ENCODE peak calls at places on chromosomes 16 and 17, in four cellular contexts. U, B, V and P are unnamed samples.

GRCh38 chr16:67447508-67448076 is 16.7 kb downstream of the HSD11B2 start:
- DNase-seq in V (peak; percentile 69), U (peak; percentile 49), B (peak; percentile 15), P (peak; percentile 67)

GRCh38 chr17:82305727-82306300 is 11.6 kb downstream of the CD7 start:
- DNase-seq in B (no peak), V (no peak), U (no peak), P (no peak)

GRCh38 chr16:56990407-56991286 is 1.3 kb downstream of the NLRC5 start:
- DNase-seq in V (no peak), B (no peak), U (no peak), P (no peak)

GRCh38 chr16:30636599-30636998 is 14.2 kb upstream of the PRR14 start:
- DNase-seq in B (no peak), V (no peak), U (no peak), P (no peak)

GRCh38 chr17:80916246-80916645 is 75.4 kb upstream of the CHMP6 start:
- DNase-seq in V (no peak), U (no peak), B (no peak), P (no peak)

GRCh38 chr17:1905190-1905919 is 75.5 kb downstream of the RPA1 start:
- DNase-seq in V (no peak), U (peak; percentile 16), B (no peak), P (no peak)

GRCh38 chr17:66777689-66778225 is 57.2 kb upstream of the CACNG5 start:
- DNase-seq in B (no peak), U (no peak), V (no peak), P (peak; percentile 37)

GRCh38 chr17:44830359-44831269 is 527 bp upstream of the GJC1 start:
- DNase-seq in B (no peak), V (no peak), U (no peak), P (peak; percentile 45)

GRCh38 chr16:89491238-89491869 is 993 bp upstream of the ANKRD11 start:
- DNase-seq in B (no peak), U (peak; percentile 66), V (no peak), P (no peak)

GRCh38 chr16:15643453-15644305 is 725 bp upstream of the MARF1 start:
- DNase-seq in V (peak; percentile 37), U (peak; percentile 84), B (no peak), P (peak; percentile 46)

GRCh38 chr16:1322407-1322806 is 11.0 kb upstream of the BAIAP3 start:
- DNase-seq in B (no peak), V (no peak), U (no peak), P (no peak)

GRCh38 chr16:23836404-23837291 is 865 bp downstream of the PRKCB start:
- DNase-seq in U (no peak), B (no peak), V (peak; percentile 77), P (peak; percentile 21)

GRCh38 chr17:33200587-33200986 is 92.5 kb downstream of the ASIC2 start:
- DNase-seq in B (no peak), V (peak; percentile 16), U (no peak), P (peak; percentile 18)

GRCh38 chr17:3602499-3602898 is 6.7 kb downstream of the TRPV1 start:
- DNase-seq in B (no peak), U (peak; percentile 44), V (peak; percentile 60), P (peak; percentile 52)

GRCh38 chr16:84919267-84919666 is 92.1 kb downstream of the ZDHHC7 start:
- DNase-seq in V (no peak), B (no peak), U (no peak), P (no peak)

GRCh38 chr16:84917492-84917891 is 93.8 kb downstream of the ZDHHC7 start:
- DNase-seq in V (no peak), B (no peak), U (no peak), P (no peak)

GRCh38 chr16:84918006-84918909 is 93.1 kb downstream of the ZDHHC7 start:
- DNase-seq in B (no peak), V (no peak), U (no peak), P (no peak)

GRCh38 chr16:84920333-84920732 is 91.0 kb downstream of the ZDHHC7 start:
- DNase-seq in V (no peak), B (no peak), U (no peak), P (no peak)

DNA sequence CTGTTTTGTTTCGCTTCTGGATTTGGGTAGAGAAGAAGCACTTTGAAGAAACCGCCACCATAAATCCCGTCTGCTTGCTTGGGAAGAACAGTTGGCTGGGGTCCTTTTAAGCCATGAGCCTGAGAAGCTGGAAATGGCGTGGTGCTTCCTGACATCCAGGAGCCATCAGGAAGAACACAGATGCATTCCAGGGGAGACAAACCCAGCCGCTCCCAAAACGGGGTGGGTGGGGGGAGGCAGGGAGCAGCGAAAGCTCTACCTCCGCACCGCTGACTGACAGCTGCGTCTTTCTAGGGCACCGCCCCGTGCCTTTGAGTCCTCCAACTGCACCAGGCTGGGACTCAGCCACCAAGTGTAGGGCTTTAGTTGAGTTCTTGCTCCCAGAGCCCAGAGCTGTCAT is 91.6 kb downstream of the ZDHHC7 start:
- DNase-seq in V (no peak), B (no peak), U (no peak), P (no peak)
- TF ChIP-seq SP1 in V (no peak), B (no peak), U (no peak), P (no peak)

GRCh38 chr17:51456942-51457341 is 196.6 kb downstream of the UTP18 start:
- DNase-seq in U (no peak), V (no peak), B (no peak), P (no peak)
- TF ChIP-seq FOXM1 in U (no peak), V (no peak), B (no peak), P (no peak)

DNA sequence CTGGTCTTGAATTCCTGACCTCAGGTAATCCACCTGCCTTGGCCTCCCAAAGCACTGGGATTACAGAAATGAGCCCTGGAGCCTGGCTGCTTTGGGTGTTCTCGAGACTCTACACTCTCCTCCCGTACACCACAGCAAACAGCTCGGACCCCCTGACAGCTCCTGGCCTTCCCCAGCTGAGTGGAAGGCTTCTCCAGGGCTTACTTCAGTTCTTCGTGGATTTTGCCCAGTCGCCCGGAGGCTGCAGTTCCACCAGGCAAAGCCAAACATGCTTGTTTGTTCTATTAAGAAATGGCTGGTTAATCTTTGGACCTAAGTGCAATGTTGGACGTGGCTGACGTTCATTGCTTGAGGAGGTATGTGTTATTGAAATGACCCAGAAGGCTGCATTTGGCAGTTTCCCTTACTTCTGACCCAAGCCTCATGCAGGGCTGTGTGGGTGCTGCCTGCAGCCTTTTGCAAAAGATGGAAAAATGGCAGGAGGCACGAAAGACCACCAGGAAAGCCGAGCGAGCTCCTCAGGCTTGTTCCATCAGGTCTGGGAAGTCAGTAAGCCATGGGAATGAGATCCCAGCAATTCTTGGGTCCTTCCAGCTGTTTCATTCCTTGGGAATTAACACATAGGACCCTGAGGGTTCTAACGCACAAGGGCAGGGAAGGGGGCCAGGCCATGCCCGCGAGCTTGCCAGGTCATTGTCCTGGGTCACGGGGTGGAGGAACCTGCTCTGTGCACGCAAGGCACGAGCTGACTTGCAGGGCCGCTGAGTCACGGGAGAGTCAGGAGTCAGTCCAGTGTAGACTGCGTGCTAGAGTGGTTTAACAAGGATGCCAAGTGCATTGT is 23.9 kb upstream of the KLHDC4 start:
- DNase-seq in U (peak; percentile 95), B (no peak), V (no peak), P (no peak)
- TF ChIP-seq SP1 in U (no peak), B (no peak), V (no peak), P (no peak)

GRCh38 chr16:21987498-21987897 is 13.4 kb downstream of the PDZD9 start:
- DNase-seq in U (no peak), B (no peak), V (no peak), P (no peak)

GRCh38 chr16:21991621-21992020 is 9.3 kb downstream of the PDZD9 start:
- DNase-seq in B (no peak), V (no peak), U (no peak), P (no peak)

GRCh38 chr16:21989141-21989540 is 11.8 kb downstream of the PDZD9 start:
- DNase-seq in B (no peak), U (no peak), V (no peak), P (no peak)

GRCh38 chr16:21986692-21987246 is 14.1 kb downstream of the PDZD9 start:
- DNase-seq in U (no peak), B (no peak), V (no peak), P (no peak)

DNA sequence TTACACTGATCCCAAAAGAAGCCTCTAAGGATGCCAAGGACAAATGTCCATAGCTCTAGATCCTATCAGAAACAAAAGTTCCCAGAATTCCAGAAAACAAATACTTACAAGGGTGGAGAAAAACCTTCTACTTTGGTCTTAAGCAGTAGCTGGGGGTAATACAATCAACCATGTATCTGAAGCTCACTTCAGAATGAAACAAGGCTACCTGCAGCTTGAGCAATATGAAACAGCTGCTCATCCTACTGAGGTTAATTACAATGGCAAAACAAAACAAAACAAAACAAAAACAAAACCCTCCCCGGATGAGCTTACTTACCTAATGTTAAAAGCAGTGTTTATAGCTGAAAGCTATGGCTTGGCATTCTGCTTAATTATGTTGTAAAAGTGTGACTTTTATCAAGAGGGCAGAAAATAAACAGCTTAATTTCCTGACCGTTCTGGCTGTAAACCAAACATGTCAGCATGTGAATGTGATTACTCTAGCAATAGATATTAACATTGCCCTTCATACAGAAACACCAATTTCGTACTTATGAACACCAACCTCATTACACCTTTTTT is 10.5 kb downstream of the PDZD9 start:
- DNase-seq in B (no peak), U (no peak), V (no peak), P (no peak)
- TF ChIP-seq FOXM1 in B (no peak), U (no peak), V (no peak), P (no peak)

DNA sequence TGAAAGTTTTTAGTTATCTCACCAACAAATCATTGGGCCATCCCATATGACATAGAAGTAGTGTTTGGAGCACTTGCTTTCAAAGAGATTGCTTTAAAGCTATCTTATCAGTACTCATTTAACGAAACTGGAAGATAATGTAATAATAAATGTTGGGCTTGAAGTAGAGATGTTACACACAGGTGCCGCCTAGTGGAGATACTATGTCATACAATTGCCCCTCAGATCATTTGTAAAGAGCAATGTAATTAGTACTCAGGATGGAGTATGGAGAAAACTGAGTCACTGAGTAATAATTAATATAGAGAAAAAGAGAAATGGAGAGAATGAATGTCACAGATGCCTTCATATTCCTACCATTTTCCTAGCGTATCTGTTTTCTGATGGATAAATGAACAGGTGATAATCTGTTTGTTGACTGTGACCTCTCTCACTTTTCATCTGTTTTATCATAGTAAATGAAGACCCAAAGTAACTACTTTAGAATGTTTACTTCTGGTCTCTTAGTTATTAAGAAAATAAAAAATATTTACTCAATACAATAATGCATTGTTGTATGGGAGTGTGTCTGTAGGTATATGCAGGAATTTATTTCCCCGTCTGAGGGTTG is 80.4 kb downstream of the EFCAB5 start:
- DNase-seq in V (peak; percentile 49), U (peak; percentile 34), B (no peak), P (peak; percentile 26)
- TF ChIP-seq SP1 in V (no peak), U (no peak), B (no peak), P (no peak)

GRCh38 chr17:17683710-17684365 is 2.6 kb downstream of the RAI1 start:
- DNase-seq in V (no peak), B (no peak), U (no peak), P (no peak)

GRCh38 chr17:17681744-17682292 is 560 bp downstream of the RAI1 start:
- DNase-seq in V (peak; percentile 54), B (no peak), U (no peak), P (no peak)

GRCh38 chr17:17681187-17681743 is at the start of gene RAI1:
- DNase-seq in U (peak; percentile 56), B (no peak), V (peak; percentile 82), P (peak; percentile 90)

GRCh38 chr17:17682293-17682736 is 1.1 kb downstream of the RAI1 start:
- DNase-seq in B (no peak), U (no peak), V (peak; percentile 55), P (no peak)

GRCh38 chr17:17682737-17683675 is 1.7 kb downstream of the RAI1 start:
- DNase-seq in V (peak; percentile 68), U (no peak), B (no peak), P (peak; percentile 67)
- TF ChIP-seq FOXM1 in V (no peak), U (no peak), B (no peak), P (no peak)